ENCODE peak calls at places on chromosomes 3 and 15, in nine cellular contexts. V is SW480; G is CD4-positive, CD25-positive, alpha-beta regulatory T cell; U is posterior vena cava; C is pulmonary artery endothelial cell; S is mesenchymal stem cell; E is MM.1S; Q is stimulated activated CD4-positive, alpha-beta T cell treated with anti-CD3 and anti-CD28 coated beads, Interleukin-4, amount 100 ng/mL, for 4 hours; X is HuH-7.5. L is an unnamed sample.

GRCh38 chr15:101579766-101580165 is 72.4 kb downstream of the TM2D3 start:
- DNase-seq in V (peak), G (no peak), U (no peak), C (peak), S (peak), E (no peak), Q (no peak), X (no peak), L (no peak)

GRCh38 chr3:94405258-94406035 is 342.6 kb downstream of the NSUN3 start:
- DNase-seq in V (no peak), G (no peak), U (no peak), C (no peak), S (no peak), E (no peak), Q (no peak), X (no peak), L (no peak)

GRCh38 chr15:60009124-60009523 is 5.0 kb downstream of the FOXB1 start:
- DNase-seq in V (peak), G (no peak), U (no peak), C (no peak), S (no peak), E (no peak), Q (no peak), X (no peak), L (no peak)

GRCh38 chr15:81888748-81889479 is 156.9 kb downstream of the MEX3B start:
- DNase-seq in V (no peak), G (no peak), U (no peak), C (no peak), S (peak), E (no peak), Q (no peak), X (no peak), L (no peak)

GRCh38 chr15:35000511-35000910 is 12.4 kb upstream of the ZNF770 start:
- DNase-seq in V (no peak), G (no peak), U (no peak), C (no peak), S (peak), E (no peak), Q (no peak), X (no peak), L (no peak)

GRCh38 chr15:66775127-66776105 is 73.4 kb downstream of the SMAD6 start:
- DNase-seq in V (no peak), G (no peak), U (no peak), C (no peak), S (no peak), E (no peak), Q (no peak), X (no peak), L (peak)

GRCh38 chr3:124766113-124767095 is 36.2 kb downstream of the UMPS start:
- DNase-seq in V (no peak), G (no peak), U (no peak), C (no peak), S (no peak), E (no peak), Q (no peak), X (no peak), L (no peak)

GRCh38 chr3:4825572-4826236 is 153.5 kb upstream of the BHLHE40 start:
- DNase-seq in V (peak), G (peak), U (no peak), C (no peak), S (no peak), E (no peak), Q (no peak), X (no peak), L (no peak)

GRCh38 chr3:194527726-194528125 is 40.9 kb upstream of the ATP13A3 start:
- DNase-seq in V (no peak), G (no peak), U (no peak), C (no peak), S (no peak), E (no peak), Q (no peak), X (no peak), L (no peak)

GRCh38 chr3:196903740-196904139 is 36.0 kb downstream of the SENP5 start:
- DNase-seq in V (no peak), G (no peak), U (no peak), C (no peak), S (no peak), E (no peak), Q (no peak), X (no peak), L (no peak)

GRCh38 chr15:58224068-58224467 is 85.9 kb downstream of the AQP9 start:
- DNase-seq in V (no peak), G (no peak), U (no peak), C (no peak), S (no peak), E (no peak), Q (no peak), X (no peak), L (peak)

GRCh38 chr3:175585898-175586297 is 726.8 kb downstream of the NAALADL2 start:
- DNase-seq in V (peak), G (no peak), U (no peak), C (no peak), S (peak), E (no peak), Q (no peak), X (no peak), L (no peak)

GRCh38 chr3:157335677-157336076 is 101.0 kb upstream of the PTX3 start:
- DNase-seq in V (peak), G (no peak), U (no peak), C (peak), S (peak), E (no peak), Q (no peak), X (peak), L (no peak)

GRCh38 chr3:127411083-127411727 is 123.4 kb upstream of the PRR20G start:
- DNase-seq in V (no peak), G (no peak), U (peak), C (no peak), S (no peak), E (no peak), Q (no peak), X (no peak), L (peak)

GRCh38 chr3:131658115-131658514 is 155.3 kb upstream of the MRPL3 start:
- DNase-seq in V (peak), G (no peak), U (no peak), C (no peak), S (no peak), E (no peak), Q (no peak), X (no peak), L (no peak)

GRCh38 chr15:35181538-35181937 is 96.4 kb upstream of the NANOGP8 start:
- DNase-seq in V (no peak), G (peak), U (no peak), C (no peak), S (peak), E (no peak), Q (no peak), X (no peak), L (no peak)

GRCh38 chr3:134867277-134867676 is 72.2 kb downstream of the EPHB1 start:
- DNase-seq in V (no peak), G (no peak), U (no peak), C (no peak), S (no peak), E (no peak), Q (no peak), X (no peak), L (no peak)

GRCh38 chr3:54358969-54359648 is 236.8 kb downstream of the CACNA2D3 start:
- DNase-seq in V (no peak), G (no peak), U (no peak), C (no peak), S (no peak), E (no peak), Q (no peak), X (no peak), L (no peak)

GRCh38 chr3:11155341-11156025 is 1.2 kb downstream of the HRH1 start:
- DNase-seq in V (peak), G (peak), U (peak), C (peak), S (peak), E (no peak), Q (no peak), X (peak), L (peak)

GRCh38 chr15:51647128-51647562 is 24.6 kb upstream of the DMXL2 start:
- DNase-seq in V (peak), G (no peak), U (no peak), C (peak), S (peak), E (no peak), Q (no peak), X (no peak), L (peak)

GRCh38 chr15:75104804-75105557 is 81.6 kb downstream of the PPCDC start:
- DNase-seq in V (peak), G (peak), U (no peak), C (peak), S (peak), E (peak), Q (no peak), X (peak), L (no peak)

L was measured in SK-N-SH.